ENCODE peak calls at places on chromosome 1, in five cellular contexts. U is K562, E is HepG2, R is H1, K is GM12878. X is an unnamed sample. For H3K4me1, the result is how much of the 10 kb centered on the place peaks cover.

GRCh38 chr1:230327892-230328284 is 98.2 kb downstream of the PGBD5 start:
- DNase-seq in U (peak), E (no peak), K (peak), R (no peak), X (no peak)

GRCh38 chr1:186722711-186723309 is 42.6 kb upstream of the PTGS2 start:
- DNase-seq in U (peak), K (no peak), E (peak), R (no peak), X (peak)

GRCh38 chr1:228986093-228986904 is 251.0 kb downstream of the RHOU start:
- DNase-seq in K (no peak), U (no peak), E (no peak), R (no peak), X (no peak)

GRCh38 chr1:31376374-31377134 is 3.7 kb upstream of the FABP3 start:
- DNase-seq in K (no peak), U (peak), E (peak), R (no peak), X (peak)

GRCh38 chr1:210790196-210790595 is 343.8 kb downstream of the KCNH1 start:
- DNase-seq in U (no peak), E (no peak), K (no peak), R (no peak), X (no peak)

GRCh38 chr1:41734201-41734915 is 184.4 kb downstream of the HIVEP3 start:
- DNase-seq in R (no peak), E (no peak), U (no peak), K (no peak), X (no peak)

GRCh38 chr1:171286032-171286705 is 27.8 kb upstream of the FMO4 start:
- DNase-seq in R (no peak), E (no peak), K (no peak), U (no peak), X (no peak)

GRCh38 chr1:212727386-212728181 is 27.9 kb upstream of the BATF3 start:
- DNase-seq in R (no peak), U (no peak), K (no peak), E (no peak), X (no peak)

GRCh38 chr1:201310986-201311355 is 27.7 kb downstream of the PKP1 start:
- DNase-seq in E (no peak), R (no peak), U (no peak), K (no peak), X (no peak)

GRCh38 chr1:110209715-110210603 is at the start of gene KCNC4:
- DNase-seq in E (peak), K (peak), R (peak), U (peak), X (peak)

DNA sequence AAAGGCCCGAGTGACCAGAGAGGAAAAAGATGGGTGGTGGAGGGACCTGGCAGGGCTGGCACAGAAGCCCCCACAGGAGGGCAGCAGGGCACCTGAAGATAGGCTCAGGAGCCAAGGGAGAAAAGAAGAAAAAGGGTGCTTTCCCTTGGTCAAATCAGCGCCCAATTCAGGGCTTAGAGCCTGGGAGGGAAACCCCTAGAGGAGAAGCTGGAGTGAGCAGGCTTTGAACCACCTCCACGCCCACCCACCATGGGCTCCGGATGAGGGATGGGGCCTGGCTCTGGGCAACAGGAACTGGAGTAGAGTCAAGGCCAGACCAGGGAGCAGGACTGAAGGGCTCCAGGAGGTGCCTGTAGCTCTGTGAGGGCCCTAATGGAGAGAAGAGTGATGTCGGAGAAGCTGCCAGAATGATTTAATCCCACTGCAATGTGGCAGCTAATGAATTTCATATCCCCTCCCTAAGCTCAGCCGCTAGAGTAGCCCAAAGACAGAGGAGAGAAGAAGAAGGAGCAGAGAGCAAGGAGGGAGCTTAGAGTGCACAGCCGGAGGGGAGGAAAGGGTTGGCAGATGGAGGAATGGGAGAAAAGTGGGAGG is 12.0 kb upstream of the PRELP start:
- DNase-seq in K (no peak), E (no peak), R (no peak), U (no peak), X (no peak)
- H3K4me1 ChIP-seq in K (under half), E (under half), R (under half), U (under half), X (under half)

DNA sequence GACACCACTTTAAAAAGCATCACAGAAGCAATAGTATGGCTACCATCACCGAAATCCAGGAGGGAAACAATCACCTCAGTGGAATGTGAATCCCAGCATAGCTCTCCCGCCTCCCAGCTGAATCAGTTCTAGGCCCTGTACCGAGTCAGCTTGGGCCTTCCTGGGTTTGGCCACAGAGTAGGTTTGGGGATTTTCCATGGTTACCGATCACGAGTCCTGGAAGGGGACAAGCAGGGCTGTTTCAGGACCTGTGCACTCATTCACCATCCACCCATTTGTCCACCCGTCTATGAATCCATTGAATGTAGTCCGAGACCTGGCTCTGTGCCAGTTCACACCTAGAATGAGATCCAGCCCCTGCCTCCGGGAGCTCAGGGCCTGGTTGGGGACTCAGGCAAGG is 94.2 kb downstream of the ARHGEF10L start:
- DNase-seq in U (no peak), E (no peak), K (no peak), R (no peak), X (no peak)
- TF ChIP-seq GABPA in U (no peak), E (no peak), K (no peak), R (no peak), X (no peak)

DNA sequence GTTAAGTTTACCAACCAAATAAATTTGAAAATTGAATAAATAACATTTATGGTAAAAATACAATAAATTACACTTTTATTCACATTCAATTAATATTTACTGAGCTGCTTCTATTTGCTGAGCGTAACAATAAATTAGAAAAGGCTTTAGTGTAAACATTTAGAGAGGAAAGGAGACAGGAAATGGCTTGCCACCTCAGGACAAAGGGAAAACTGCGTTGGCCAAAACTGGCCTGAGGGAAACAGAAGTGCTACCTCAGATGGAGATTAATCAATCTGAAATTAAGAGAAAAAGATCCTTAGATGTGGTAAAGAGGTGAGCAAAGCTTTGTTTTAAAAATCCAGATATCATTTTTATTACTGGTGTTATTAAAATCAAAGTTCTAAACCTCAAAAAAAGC is 128.0 kb downstream of the SLC44A5 start:
- DNase-seq in U (no peak), E (no peak), R (no peak), K (no peak), X (no peak)
- H3K27ac ChIP-seq in U (no peak), E (no peak), R (no peak), K (no peak), X (no peak)

GRCh38 chr1:113976609-113977278 is 2.5 kb upstream of the OLFML3 start:
- DNase-seq in U (peak), E (peak), K (no peak), R (peak), X (peak)

GRCh38 chr1:113980120-113980519 is 846 bp downstream of the OLFML3 start:
- DNase-seq in K (no peak), E (no peak), U (no peak), R (no peak), X (no peak)

GRCh38 chr1:113975211-113975895 is 3.9 kb upstream of the OLFML3 start:
- DNase-seq in E (no peak), U (no peak), K (no peak), R (no peak), X (no peak)

GRCh38 chr1:113981962-113982931 is 3.0 kb downstream of the OLFML3 start:
- DNase-seq in E (peak), U (peak), R (no peak), K (no peak), X (peak)

DNA sequence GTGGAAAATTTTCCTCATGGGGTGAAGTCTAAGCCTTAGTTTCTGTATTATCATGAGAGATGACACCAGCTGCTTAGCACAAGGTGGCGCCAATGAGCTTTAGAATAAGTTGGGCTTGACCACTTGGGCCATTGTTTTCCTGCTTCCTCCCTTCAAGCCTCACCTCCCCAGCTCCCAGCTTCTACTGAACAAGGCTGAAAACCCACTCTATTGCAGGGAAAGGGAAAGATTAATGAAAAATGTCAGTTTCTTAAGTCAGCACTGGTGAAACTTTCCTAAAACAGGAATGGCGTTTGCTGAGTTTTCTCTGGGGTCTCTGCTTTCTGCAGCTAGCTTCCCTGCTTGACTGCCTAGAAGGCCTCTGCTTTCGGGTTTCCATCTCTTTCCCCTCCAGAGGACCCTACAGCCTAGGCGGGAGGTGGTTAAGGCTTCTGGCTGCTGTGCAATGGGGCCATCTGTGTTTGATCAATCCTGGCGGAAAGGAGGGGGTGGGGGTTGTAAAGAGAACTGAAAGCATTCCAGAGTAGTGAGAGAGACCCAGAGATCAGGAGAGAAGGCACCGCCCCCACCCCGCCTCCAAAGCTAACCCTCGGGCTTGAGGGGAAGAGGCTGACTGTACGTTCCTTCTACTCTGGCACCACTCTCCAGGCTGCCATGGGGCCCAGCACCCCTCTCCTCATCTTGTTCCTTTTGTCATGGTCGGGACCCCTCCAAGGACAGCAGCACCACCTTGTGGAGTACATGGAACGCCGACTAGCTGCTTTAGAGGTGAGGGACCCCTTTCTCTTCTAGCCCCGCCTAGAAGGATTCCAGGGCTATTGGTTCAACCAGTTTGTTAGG is at the start of gene OLFML3:
- DNase-seq in U (peak), E (peak), K (peak), R (peak), X (peak)
- H3K4me1 ChIP-seq in U (under half), E (under half), K (under half), R (under half), X (under half)

GRCh38 chr1:161739865-161740566 is 9.6 kb upstream of the DUSP12 start:
- DNase-seq in E (no peak), K (no peak), R (no peak), U (no peak), X (no peak)

GRCh38 chr1:161737625-161738024 is 12.0 kb upstream of the DUSP12 start:
- DNase-seq in E (no peak), K (no peak), U (no peak), R (no peak), X (no peak)

GRCh38 chr1:161740871-161741270 is 8.7 kb upstream of the DUSP12 start:
- DNase-seq in U (no peak), E (no peak), K (no peak), R (no peak), X (no peak)

GRCh38 chr1:161736332-161736969 is 13.1 kb upstream of the DUSP12 start:
- DNase-seq in K (no peak), R (no peak), U (no peak), E (no peak), X (no peak)

DNA sequence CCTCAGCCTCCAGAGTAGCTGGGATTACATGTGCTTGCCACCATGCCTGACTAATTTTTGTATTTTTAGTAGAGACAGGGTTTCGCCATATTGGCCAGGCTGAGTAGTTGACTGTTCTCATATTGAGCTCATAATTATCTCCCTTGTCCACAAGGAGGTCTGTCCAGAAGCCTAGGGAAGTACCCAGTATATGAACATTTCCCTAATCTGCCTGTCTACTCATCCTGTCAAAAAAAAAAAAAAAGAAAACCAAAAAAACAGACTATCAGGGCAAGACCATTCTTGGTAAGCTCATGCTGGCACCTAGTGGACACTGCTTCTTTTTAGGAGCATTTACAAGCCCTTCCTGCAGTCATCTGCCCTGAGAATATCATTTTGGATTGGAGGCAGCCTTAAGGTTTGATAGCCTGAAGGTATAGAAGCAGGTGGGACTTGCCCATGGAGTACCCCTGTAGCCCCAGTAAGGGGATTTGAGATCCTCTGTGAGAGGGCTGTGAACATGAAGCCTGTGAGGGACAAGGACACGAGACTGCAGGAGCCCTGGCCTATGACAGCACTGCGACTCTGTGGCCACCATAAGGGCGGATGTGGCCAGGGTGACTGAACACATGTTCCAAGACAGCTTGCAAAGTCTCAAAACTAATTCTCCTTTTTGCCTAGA is 10.8 kb upstream of the DUSP12 start:
- DNase-seq in R (no peak), U (peak), K (peak), E (peak), X (peak)
- TF ChIP-seq GABPA in R (no peak), U (no peak), K (peak), E (no peak), X (no peak)

DNA sequence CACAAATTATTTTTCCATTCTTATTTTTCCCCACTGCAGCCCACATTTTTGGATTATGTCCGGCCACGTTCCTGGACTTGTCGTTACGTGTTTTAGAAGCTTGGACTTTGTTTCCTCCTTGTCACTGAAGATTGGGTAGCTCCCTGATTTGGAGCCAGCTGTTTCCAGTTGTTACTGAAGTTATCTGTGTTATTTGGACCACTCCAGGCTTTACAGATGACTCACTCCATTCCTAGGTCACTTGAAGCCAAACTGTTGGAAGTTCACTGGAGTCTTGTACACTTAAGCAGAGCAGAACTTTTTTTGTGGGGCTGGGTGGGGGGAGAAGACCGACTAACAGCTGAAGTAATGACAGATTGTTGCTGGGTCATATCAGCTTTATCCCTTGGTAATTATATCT is 12.2 kb upstream of the AXDND1 start:
- DNase-seq in K (no peak), E (no peak), U (peak), R (no peak), X (no peak)
- H3K27ac ChIP-seq in K (no peak), E (no peak), U (no peak), R (no peak), X (peak)

GRCh38 chr1:89821322-89822108 is 683 bp downstream of the LRRC8D start:
- DNase-seq in U (peak), K (no peak), E (peak), R (no peak), X (peak)
- H3K4me1 ChIP-seq in U (under half), K (under half), E (half or more), R (under half), X (under half)

GRCh38 chr1:21293537-21294265 is 3.4 kb upstream of the ECE1 start:
- DNase-seq in U (no peak), E (no peak), R (no peak), K (peak), X (no peak)

GRCh38 chr1:21291964-21292363 is 1.7 kb upstream of the ECE1 start:
- DNase-seq in R (no peak), E (no peak), U (no peak), K (no peak), X (no peak)

GRCh38 chr1:21292503-21292990 is 2.3 kb upstream of the ECE1 start:
- DNase-seq in U (no peak), K (no peak), E (no peak), R (no peak), X (no peak)

GRCh38 chr1:21294266-21295058 is 4.2 kb upstream of the ECE1 start:
- DNase-seq in E (no peak), K (peak), U (no peak), R (no peak), X (no peak)

DNA sequence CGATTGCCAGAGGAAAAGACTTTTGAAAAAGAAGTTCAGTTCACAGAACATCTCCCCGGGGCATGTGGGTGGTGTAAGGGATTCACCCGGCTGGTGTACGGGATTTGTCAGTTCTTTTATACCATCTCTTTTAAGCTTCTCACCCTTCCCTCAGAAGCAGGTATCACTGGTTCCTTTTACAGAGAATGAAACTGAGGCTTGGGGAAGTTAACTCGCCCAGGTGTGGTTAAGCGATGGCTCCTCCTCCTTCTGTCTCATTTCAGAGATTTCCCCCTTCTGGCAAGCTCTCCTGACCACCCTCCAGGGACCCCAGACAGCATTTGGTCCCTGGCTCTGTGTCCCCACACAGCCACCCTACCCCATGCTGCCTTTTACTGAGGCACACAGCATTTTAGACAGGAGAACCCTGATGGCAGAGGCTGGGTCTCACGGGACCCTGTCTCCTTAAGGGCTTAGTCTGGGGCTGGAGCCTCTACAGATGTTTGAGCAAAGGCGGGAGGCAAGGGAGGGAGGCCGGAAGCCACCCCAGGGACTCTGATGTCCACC is 2.8 kb upstream of the ECE1 start:
- DNase-seq in E (no peak), U (no peak), R (no peak), K (peak), X (no peak)
- TF ChIP-seq GABPA in E (no peak), U (no peak), R (no peak), K (no peak), X (no peak)

GRCh38 chr1:81228926-81229325 is 571.8 kb upstream of the ADGRL2 start:
- DNase-seq in K (no peak), R (no peak), U (no peak), E (no peak), X (peak)

GRCh38 chr1:81221564-81221963 is 579.2 kb upstream of the ADGRL2 start:
- DNase-seq in U (no peak), E (no peak), R (no peak), K (no peak), X (no peak)

GRCh38 chr1:81226603-81226928 is 574.2 kb upstream of the ADGRL2 start:
- DNase-seq in K (no peak), U (no peak), R (no peak), E (no peak), X (no peak)

GRCh38 chr1:81224222-81224621 is 576.5 kb upstream of the ADGRL2 start:
- DNase-seq in K (no peak), R (no peak), U (no peak), E (no peak), X (no peak)

GRCh38 chr1:81225769-81226602 is 574.7 kb upstream of the ADGRL2 start:
- DNase-seq in E (no peak), K (peak), R (no peak), U (no peak), X (no peak)
- H3K27ac ChIP-seq in E (no peak), K (no peak), R (no peak), U (no peak), X (no peak)

DNA sequence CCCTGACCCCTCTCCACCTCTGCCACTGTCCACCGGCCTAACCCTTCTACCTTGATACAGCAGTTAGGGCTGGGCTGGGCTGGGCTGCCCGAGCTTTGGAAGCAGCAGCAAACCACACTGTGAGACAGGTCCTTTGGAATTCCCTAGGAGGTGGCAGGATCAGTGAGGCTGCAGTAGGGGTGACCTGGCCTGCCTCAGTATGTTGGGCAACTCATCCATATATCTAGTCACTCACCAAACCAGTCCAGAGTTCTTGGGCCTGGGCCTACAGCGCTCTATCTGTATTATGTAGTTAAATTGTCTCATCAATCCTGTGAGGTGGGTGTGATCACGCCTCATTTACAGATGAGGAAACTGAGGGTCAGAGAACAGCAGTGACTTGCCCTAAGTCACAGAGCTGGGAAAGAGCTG is 13.3 kb upstream of the SYNC start:
- DNase-seq in K (no peak), U (no peak), R (no peak), E (no peak), X (no peak)
- H3K4me1 ChIP-seq in K (under half), U (under half), R (under half), E (half or more), X (under half)

X was measured in SK-N-SH.